ENCODE peak calls at places on chromosomes 11 and 22, in four cellular contexts. O is cardiac muscle cell; I is AG10803; U is activated T-cell treated with anti-CD3 and anti-CD28 coated beads, Interleukin-2, amount 50 U/mL, for 48 hours. D is an unnamed sample.

GRCh38 chr11:12112731-12113130 is 2.3 kb downstream of the MICAL2 start:
- DNase-seq in O (no peak), I (no peak), U (no peak), D (no peak)

GRCh38 chr11:76795936-76796441 is 12.8 kb downstream of the TSKU start:
- DNase-seq in I (no peak), U (no peak), O (no peak), D (no peak)

GRCh38 chr22:40009953-40010751 is 15.4 kb downstream of the FAM83F start:
- DNase-seq in I (no peak), U (no peak), O (no peak), D (no peak)

GRCh38 chr22:27580311-27580897 is 221.2 kb downstream of the MN1 start:
- DNase-seq in U (no peak), I (peak), O (no peak), D (peak)

GRCh38 chr11:79393362-79394043 is 47.3 kb downstream of the TENM4 start:
- DNase-seq in O (no peak), U (no peak), I (no peak), D (no peak)

GRCh38 chr22:18110944-18111758 is 542 bp downstream of the TUBA8 start:
- DNase-seq in U (no peak), I (no peak), O (no peak), D (no peak)

GRCh38 chr11:32511926-32512325 is 71.7 kb upstream of the EIF3M start:
- DNase-seq in U (no peak), O (peak), I (no peak), D (no peak)

GRCh38 chr11:18540207-18541009 is 13.7 kb upstream of the TSG101 start:
- DNase-seq in O (peak), I (no peak), U (no peak), D (no peak)

GRCh38 chr11:85844439-85845051 is 10.6 kb upstream of the CCDC83 start:
- DNase-seq in O (no peak), I (peak), U (no peak), D (no peak)

GRCh38 chr11:65116370-65117205 is 913 bp downstream of the ZNHIT2 start:
- DNase-seq in I (peak), U (peak), O (peak), D (peak)

GRCh38 chr11:8735094-8735493 is 52.5 kb downstream of the RPL27A start:
- DNase-seq in I (no peak), O (no peak), U (no peak), D (no peak)

GRCh38 chr11:111978028-111978771 is 41.1 kb downstream of the DIXDC1 start:
- DNase-seq in I (peak), U (no peak), O (peak), D (peak)

GRCh38 chr11:85787809-85788805 is 22.8 kb downstream of the SYTL2 start:
- DNase-seq in U (no peak), O (no peak), I (peak), D (peak)

GRCh38 chr22:42073568-42074152 is 388 bp upstream of the PHETA2 start:
- DNase-seq in O (no peak), I (no peak), U (peak), D (no peak)

GRCh38 chr22:39622881-39623367 is 52.4 kb downstream of the CACNA1I start:
- DNase-seq in O (peak), U (peak), I (peak), D (no peak)

GRCh38 chr11:61671527-61671926 is 8.7 kb upstream of the DAGLA start:
- DNase-seq in O (no peak), I (no peak), U (no peak), D (no peak)

GRCh38 chr11:65355776-65356393 is 1.3 kb downstream of the TIGD3 start:
- DNase-seq in I (peak), O (peak), U (no peak), D (peak)

GRCh38 chr11:75203138-75203537 is 37.4 kb upstream of the TPBGL start:
- DNase-seq in O (no peak), U (no peak), I (no peak), D (no peak)

GRCh38 chr22:48605856-48606255 is 1221.8 kb downstream of the BRD1 start:
- DNase-seq in O (no peak), U (no peak), I (no peak), D (no peak)

GRCh38 chr22:37161442-37161841 is 11.7 kb upstream of the IL2RB start:
- DNase-seq in O (no peak), U (peak), I (no peak), D (no peak)

GRCh38 chr11:120182357-120182756 is 28.5 kb upstream of the OAF start:
- DNase-seq in I (no peak), O (no peak), U (no peak), D (no peak)

GRCh38 chr11:75031771-75032549 is 43.2 kb downstream of the NEU3 start:
- DNase-seq in O (peak), I (peak), U (peak), D (peak)

GRCh38 chr22:20021196-20022181 is 579 bp downstream of the TANGO2 start:
- DNase-seq in O (peak), I (peak), U (no peak), D (peak)

GRCh38 chr11:1839924-1840779 is 1.4 kb downstream of the TNNI2 start:
- DNase-seq in U (no peak), O (no peak), I (no peak), D (no peak)

GRCh38 chr11:31487848-31488247 is 21.6 kb downstream of the IMMP1L start:
- DNase-seq in O (peak), U (no peak), I (peak), D (peak)

GRCh38 chr11:27294654-27295053 is 68.4 kb downstream of the CCDC34 start:
- DNase-seq in O (no peak), U (no peak), I (no peak), D (no peak)

GRCh38 chr22:31122532-31123291 is at the start of gene INPP5J:
- DNase-seq in U (no peak), O (peak), I (no peak), D (peak)